ENCODE peak calls at places on chromosome 14, in six cellular contexts. P, Q, D, I, N and M are unnamed samples.

GRCh38 chr14:30355431-30355913 is 203.5 kb upstream of the G2E3 start:
- DNase-seq in Q (no peak), N (peak; percentile 15), P (peak; percentile 52), I (no peak), D (no peak), M (no peak)

GRCh38 chr14:60079723-60080122 is 12.0 kb upstream of the PCNX4 start:
- DNase-seq in D (no peak), Q (no peak), N (no peak), I (no peak), P (no peak), M (no peak)

GRCh38 chr14:49863483-49864262 is 11.1 kb upstream of the NEMF start:
- DNase-seq in P (no peak), N (no peak), D (no peak), I (no peak), Q (no peak), M (no peak)

GRCh38 chr14:100664841-100665425 is 61.8 kb upstream of the DLK1 start:
- DNase-seq in P (no peak), I (no peak), Q (no peak), D (no peak), N (no peak), M (no peak)

GRCh38 chr14:99133563-99134332 is 138.2 kb downstream of the BCL11B start:
- DNase-seq in P (no peak), Q (no peak), N (no peak), D (no peak), I (no peak), M (no peak)

GRCh38 chr14:104555621-104556255 is 23.8 kb upstream of the C14orf180 start:
- DNase-seq in N (no peak), D (peak; percentile 8), Q (no peak), P (no peak), I (no peak), M (no peak)

GRCh38 chr14:101118746-101119610 is 215.5 kb upstream of the RTL1 start:
- DNase-seq in I (no peak), N (no peak), P (no peak), Q (no peak), D (peak; percentile 12), M (no peak)

GRCh38 chr14:104930526-104931322 is 6.0 kb downstream of the PLD4 start:
- DNase-seq in P (no peak), I (no peak), Q (no peak), N (no peak), D (no peak), M (no peak)

GRCh38 chr14:100529561-100530031 is 57.6 kb downstream of the BEGAIN start:
- DNase-seq in Q (no peak), P (no peak), I (no peak), N (no peak), D (peak; percentile 13), M (peak; percentile 15)

GRCh38 chr14:70771781-70772212 is 37.5 kb downstream of the MAP3K9 start:
- DNase-seq in I (no peak), N (no peak), Q (no peak), P (no peak), D (no peak), M (no peak)

GRCh38 chr14:24332094-24332983 is 2.5 kb downstream of the ADCY4 start:
- DNase-seq in N (peak; percentile 84), Q (peak; percentile 73), P (peak; percentile 20), D (peak; percentile 74), I (peak; percentile 93), M (peak; percentile 79)

GRCh38 chr14:78075610-78076277 is 94.4 kb upstream of the NRXN3 start:
- DNase-seq in P (no peak), I (no peak), D (no peak), Q (no peak), N (no peak), M (no peak)

GRCh38 chr14:52547526-52547925 is 4.8 kb downstream of the TXNDC16 start:
- DNase-seq in D (no peak), N (no peak), P (no peak), I (no peak), Q (no peak), M (no peak)

GRCh38 chr14:77761205-77761931 is 412 bp upstream of the SNW1 start:
- DNase-seq in N (no peak), Q (no peak), D (peak; percentile 39), I (no peak), P (no peak), M (no peak)

GRCh38 chr14:35866595-35867279 is 40.6 kb downstream of the BRMS1L start:
- DNase-seq in I (no peak), N (no peak), P (no peak), Q (no peak), D (no peak), M (no peak)

GRCh38 chr14:69378274-69378673 is 19.8 kb downstream of the ERH start:
- DNase-seq in N (no peak), D (no peak), Q (no peak), P (no peak), I (no peak), M (no peak)

GRCh38 chr14:35557221-35557747 is 23.3 kb downstream of the INSM2 start:
- DNase-seq in P (no peak), N (no peak), Q (no peak), D (no peak), I (no peak), M (no peak)

GRCh38 chr14:48735607-48736006 is 850.6 kb downstream of the RPS29 start:
- DNase-seq in Q (no peak), P (no peak), I (no peak), D (no peak), N (no peak), M (no peak)

GRCh38 chr14:95039993-95040348 is 117.4 kb downstream of the DICER1 start:
- DNase-seq in N (no peak), Q (no peak), I (no peak), P (no peak), D (no peak), M (no peak)

GRCh38 chr14:68476212-68476964 is 316.5 kb downstream of the ZFP36L1 start:
- DNase-seq in P (peak; percentile 59), N (peak; percentile 69), D (peak; percentile 69), I (no peak), Q (no peak), M (no peak)